ENCODE peak calls at places on chromosomes 7 and 10, in five cellular contexts. K is T-helper 2 cell; T is activated naive CD8-positive, alpha-beta T cell treated with anti-CD3 and anti-CD28 coated beads for 36 hours; A is brain microvascular endothelial cell; S is adrenal gland. W is an unnamed sample.

GRCh38 chr7:33050425-33051318 is 11.9 kb downstream of the NT5C3A start:
- DNase-seq in K (no peak), T (no peak), A (peak), S (no peak), W (no peak)

GRCh38 chr10:89206402-89207180 is 526 bp downstream of the CH25H start:
- DNase-seq in K (peak), T (peak), A (no peak), S (peak), W (no peak)

GRCh38 chr7:96331233-96331632 is 9.3 kb upstream of the SLC25A13 start:
- DNase-seq in K (no peak), T (no peak), A (no peak), S (no peak), W (no peak)

GRCh38 chr10:77513783-77514331 is 123.8 kb downstream of the KCNMA1 start:
- DNase-seq in K (no peak), T (no peak), A (peak), S (peak), W (no peak)

GRCh38 chr10:92729886-92730285 is 40.1 kb downstream of the HHEX start:
- DNase-seq in K (no peak), T (no peak), A (no peak), S (no peak), W (no peak)

GRCh38 chr10:9986786-9987185 is 1030.9 kb upstream of the CELF2 start:
- DNase-seq in K (no peak), T (no peak), A (no peak), S (no peak), W (no peak)

GRCh38 chr7:102439963-102440795 is 6.8 kb downstream of the ORAI2 start:
- DNase-seq in K (no peak), T (no peak), A (peak), S (peak), W (no peak)

GRCh38 chr7:68805159-68805558 is 793.1 kb upstream of the AUTS2 start:
- DNase-seq in K (no peak), T (no peak), A (no peak), S (no peak), W (no peak)

GRCh38 chr7:121452400-121452799 is 56.3 kb upstream of the FAM3C start:
- DNase-seq in K (no peak), T (no peak), A (no peak), S (no peak), W (no peak)

GRCh38 chr7:12111461-12112405 is 99.4 kb upstream of the TMEM106B start:
- DNase-seq in K (no peak), T (peak), A (no peak), S (peak), W (peak)

GRCh38 chr7:28225581-28225980 is 45.0 kb upstream of the JAZF1 start:
- DNase-seq in K (no peak), T (no peak), A (no peak), S (no peak), W (no peak)

GRCh38 chr10:132419631-132420468 is 22.9 kb downstream of the PWWP2B start:
- DNase-seq in K (no peak), T (no peak), A (no peak), S (no peak), W (no peak)

GRCh38 chr10:2144584-2144983 is 407.3 kb upstream of the ADARB2 start:
- DNase-seq in K (no peak), T (no peak), A (no peak), S (no peak), W (no peak)

GRCh38 chr7:53218730-53219504 is 183.5 kb downstream of the POM121L12 start:
- DNase-seq in K (no peak), T (no peak), A (no peak), S (no peak), W (no peak)